ENCODE peak calls at places on chromosomes 1 and 21, in four cellular contexts. F is Caco-2, H is endodermal cell, Y is endothelial cell of umbilical vein. K is an unnamed sample.

GRCh38 chr1:244391761-244392160 is 59.9 kb downstream of the ADSS2 start:
- DNase-seq in F (peak; percentile 39), H (no peak), Y (no peak), K (no peak)

GRCh38 chr1:29670752-29671151 is 434.4 kb downstream of the PTPRU start:
- DNase-seq in F (no peak), H (no peak), Y (no peak), K (no peak)

GRCh38 chr1:219792337-219793021 is 135.9 kb downstream of the SLC30A10 start:
- DNase-seq in F (no peak), H (no peak), Y (no peak), K (peak; percentile 22)

GRCh38 chr1:206702803-206703202 is 18.1 kb downstream of the MAPKAPK2 start:
- DNase-seq in F (no peak), H (peak; percentile 72), Y (no peak), K (no peak)

GRCh38 chr1:14970115-14970798 is 183.3 kb upstream of the TMEM51 start:
- DNase-seq in F (peak; percentile 55), H (peak; percentile 63), Y (peak; percentile 39), K (no peak)

GRCh38 chr1:150138044-150138443 is 11.7 kb upstream of the PLEKHO1 start:
- DNase-seq in F (no peak), H (no peak), Y (no peak), K (no peak)

GRCh38 chr1:69585666-69586065 is 17.9 kb downstream of the LRRC7 start:
- DNase-seq in F (no peak), H (no peak), Y (no peak), K (no peak)

GRCh38 chr1:233294991-233295774 is at the start of gene PCNX2:
- DNase-seq in F (peak; percentile 76), H (peak; percentile 90), Y (peak; percentile 52), K (peak; percentile 16)

GRCh38 chr1:211831558-211832323 is 1.2 kb upstream of the LPGAT1 start:
- DNase-seq in F (no peak), H (peak; percentile 49), Y (no peak), K (no peak)

DNA sequence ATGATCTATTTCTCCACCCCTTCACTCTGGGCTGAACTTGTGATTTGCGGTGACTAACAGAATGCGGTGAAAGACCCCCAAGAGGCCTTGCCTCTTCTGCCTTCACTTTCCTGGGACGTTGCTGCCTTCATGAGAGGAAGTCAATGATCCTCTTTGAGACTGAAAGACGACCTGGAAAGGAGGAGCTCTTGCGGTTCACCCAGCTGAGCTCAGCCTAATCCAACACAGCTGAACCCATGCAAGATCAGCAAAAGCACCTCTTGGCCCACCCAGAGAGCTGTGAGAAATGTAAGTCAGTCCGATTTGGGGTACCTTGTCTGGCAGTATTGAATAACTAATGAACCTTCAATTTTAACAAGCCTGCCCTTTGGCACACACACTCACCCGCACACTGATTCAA is 767.4 kb upstream of the TPTE start:
- DNase-seq in F (no peak), H (no peak), Y (no peak), K (no peak)
- H3K9me3 ChIP-seq in F (peaks cover 4% of the 10 kb centered on the region), H (peaks cover 97% of the 10 kb centered on the region), Y (peaks cover 26% of the 10 kb centered on the region), K (no peaks in the 10 kb centered on the region)

GRCh38 chr1:119338004-119338403 is 30.6 kb upstream of the HAO2 start:
- DNase-seq in F (no peak), H (no peak), Y (no peak), K (no peak)
- H3K4me1 ChIP-seq in F (peaks cover 39% of the 10 kb centered on the region), H (peaks cover 4% of the 10 kb centered on the region), Y (no peaks in the 10 kb centered on the region), K (no peaks in the 10 kb centered on the region)

GRCh38 chr1:152237093-152237492 is 13.1 kb upstream of the HRNR start:
- DNase-seq in F (no peak), H (no peak), Y (no peak), K (no peak)
- H3K9me3 ChIP-seq in F (no peaks in the 10 kb centered on the region), H (peaks cover 50% of the 10 kb centered on the region), Y (no peaks in the 10 kb centered on the region), K (no peaks in the 10 kb centered on the region)

GRCh38 chr1:225777058-225777582 is 506 bp upstream of the SRP9 start:
- DNase-seq in F (no peak), H (no peak), Y (no peak), K (no peak)
- H3K4me1 ChIP-seq in F (peaks cover 8% of the 10 kb centered on the region), H (peaks cover 6% of the 10 kb centered on the region), Y (peaks cover 21% of the 10 kb centered on the region), K (peaks cover 39% of the 10 kb centered on the region)

DNA sequence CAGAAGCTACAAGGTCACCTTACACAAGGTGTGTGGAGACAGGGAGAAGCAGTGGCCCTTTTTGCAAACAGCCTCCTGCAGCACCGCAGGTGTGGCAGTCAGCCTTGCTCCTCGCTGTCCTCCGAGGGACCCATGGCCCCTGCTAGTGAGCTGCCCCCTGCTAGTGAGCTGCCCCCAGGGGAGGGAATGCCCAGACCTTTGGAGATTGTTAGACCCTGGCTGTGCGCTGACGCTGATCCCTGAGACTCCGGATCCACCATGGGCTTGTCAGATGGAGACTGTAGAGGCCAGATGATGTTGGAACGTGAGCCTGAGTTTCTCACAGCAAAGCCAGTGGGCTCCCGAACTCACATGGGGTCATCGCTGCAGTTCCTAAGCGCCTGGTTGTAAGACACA is 172.2 kb downstream of the NPHP4 start:
- DNase-seq in F (no peak), H (no peak), Y (no peak), K (no peak)
- H3K9me3 ChIP-seq in F (no peaks in the 10 kb centered on the region), H (peaks cover 25% of the 10 kb centered on the region), Y (no peaks in the 10 kb centered on the region), K (no peaks in the 10 kb centered on the region)

DNA sequence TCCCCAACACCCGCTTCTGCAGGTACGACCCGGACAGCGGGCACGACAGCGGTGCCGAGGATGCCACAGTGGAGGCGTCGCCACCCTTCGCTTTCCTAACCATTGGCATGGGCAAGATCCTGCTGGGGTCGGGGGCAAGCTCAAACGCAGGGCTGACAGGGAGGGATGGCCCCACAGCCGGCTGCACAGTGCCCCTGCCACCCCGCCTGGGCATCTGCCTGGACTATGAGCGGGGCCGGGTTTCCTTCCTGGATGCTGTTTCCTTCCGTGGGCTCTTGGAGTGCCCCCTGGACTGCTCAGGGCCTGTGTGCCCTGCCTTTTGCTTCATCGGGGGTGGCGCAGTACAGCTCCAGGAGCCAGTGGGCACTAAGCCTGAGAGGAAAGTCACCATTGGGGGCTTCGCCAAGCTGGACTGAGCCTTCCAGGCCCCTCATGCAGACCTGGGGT is 10.1 kb downstream of the TRIM46 start:
- DNase-seq in F (no peak), H (no peak), Y (no peak), K (no peak)
- H3K4me1 ChIP-seq in F (peaks cover 21% of the 10 kb centered on the region), H (peaks cover 18% of the 10 kb centered on the region), Y (no peaks in the 10 kb centered on the region), K (no peaks in the 10 kb centered on the region)

DNA sequence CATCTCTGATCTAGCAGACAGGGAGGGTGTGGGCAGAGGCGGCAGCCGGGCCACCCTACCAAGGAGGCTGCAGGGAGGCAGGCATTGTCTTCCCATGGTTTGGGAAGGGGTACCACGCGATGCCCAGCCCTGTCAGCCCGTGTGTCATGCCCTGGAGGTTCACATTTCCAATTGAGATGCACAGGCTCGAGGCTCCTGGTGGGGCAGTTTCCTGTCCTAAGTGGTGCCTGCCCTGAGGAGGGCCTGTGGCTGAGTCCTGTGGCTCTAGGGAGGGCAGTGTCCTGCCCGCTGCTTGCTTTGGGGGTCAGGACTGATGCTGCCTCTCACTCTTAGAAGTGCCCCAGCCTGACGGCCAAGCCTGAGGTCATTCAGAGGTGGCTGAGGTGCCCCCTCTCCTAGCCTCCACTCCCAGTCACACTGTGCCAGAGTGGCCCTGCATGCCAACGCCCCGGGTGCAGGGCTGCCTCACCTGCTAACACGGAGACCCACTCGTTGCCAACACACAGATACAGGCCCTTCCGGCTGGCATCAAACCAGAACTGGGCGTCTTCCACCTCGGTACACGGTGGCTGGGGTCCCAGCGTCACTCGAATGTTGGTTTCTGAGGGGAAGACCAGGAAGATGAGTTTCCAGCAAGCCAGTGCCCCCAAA is 11.9 kb downstream of the KRTAP10-1 start:
- DNase-seq in F (no peak), H (peak; percentile 35), Y (no peak), K (no peak)
- H3K9me3 ChIP-seq in F (peaks cover 14% of the 10 kb centered on the region), H (peaks cover 10% of the 10 kb centered on the region), Y (no peaks in the 10 kb centered on the region), K (no peaks in the 10 kb centered on the region)

K was measured in heart right ventricle.